ENCODE peak calls at places on chromosomes 2 and 18, in seven cellular contexts. One of them, this sample, is unnamed. For H3K9me2, the result is how much of the 10 kb centered on the place peaks cover.

GRCh38 chr18:8706981-8707940 is 1.9 kb downstream of the MTCL1 start:
- DNase-seq in OCI-LY7: peak
- DNase-seq in GM23338: peak
- DNase-seq in PC-3: peak
- DNase-seq in HCT116: no peak
- DNase-seq in GM23248: peak
- DNase-seq in SK-N-SH: peak
- DNase-seq in this sample: peak

GRCh38 chr2:8132371-8132831 is 549.5 kb upstream of the ID2 start:
- DNase-seq in OCI-LY7: no peak
- DNase-seq in GM23338: no peak
- DNase-seq in PC-3: no peak
- DNase-seq in HCT116: no peak
- DNase-seq in GM23248: peak
- DNase-seq in SK-N-SH: no peak
- DNase-seq in this sample: no peak

GRCh38 chr2:236824836-236825235 is 255.2 kb downstream of the ACKR3 start:
- DNase-seq in OCI-LY7: no peak
- DNase-seq in GM23338: no peak
- DNase-seq in PC-3: peak
- DNase-seq in HCT116: no peak
- DNase-seq in GM23248: no peak
- DNase-seq in SK-N-SH: no peak
- DNase-seq in this sample: peak

GRCh38 chr2:227608469-227609338 is 5.9 kb downstream of the SCYGR3 start:
- DNase-seq in OCI-LY7: no peak
- DNase-seq in GM23338: no peak
- DNase-seq in PC-3: no peak
- DNase-seq in HCT116: no peak
- DNase-seq in GM23248: no peak
- DNase-seq in SK-N-SH: no peak
- DNase-seq in this sample: no peak

GRCh38 chr2:237591021-237591370 is 462 bp upstream of the RAB17 start:
- DNase-seq in OCI-LY7: no peak
- DNase-seq in GM23338: peak
- DNase-seq in PC-3: peak
- DNase-seq in HCT116: peak
- DNase-seq in GM23248: no peak
- DNase-seq in SK-N-SH: no peak
- DNase-seq in this sample: peak

GRCh38 chr2:7692657-7693161 is 775.5 kb downstream of the RNF144A start:
- DNase-seq in OCI-LY7: no peak
- DNase-seq in GM23338: no peak
- DNase-seq in PC-3: peak
- DNase-seq in HCT116: no peak
- DNase-seq in GM23248: peak
- DNase-seq in SK-N-SH: no peak
- DNase-seq in this sample: no peak

GRCh38 chr2:44940612-44941464 is 664 bp upstream of the SIX3 start:
- DNase-seq in OCI-LY7: no peak
- DNase-seq in GM23338: no peak
- DNase-seq in PC-3: no peak
- DNase-seq in HCT116: no peak
- DNase-seq in GM23248: no peak
- DNase-seq in SK-N-SH: peak
- DNase-seq in this sample: no peak

GRCh38 chr2:63424329-63425078 is 163.8 kb downstream of the WDPCP start:
- DNase-seq in OCI-LY7: peak
- DNase-seq in GM23338: peak
- DNase-seq in PC-3: peak
- DNase-seq in HCT116: peak
- DNase-seq in GM23248: peak
- DNase-seq in SK-N-SH: peak
- DNase-seq in this sample: peak

GRCh38 chr18:58908006-58908405 is 43.3 kb downstream of the ZNF532 start:
- DNase-seq in OCI-LY7: no peak
- DNase-seq in GM23338: no peak
- DNase-seq in PC-3: no peak
- DNase-seq in HCT116: no peak
- DNase-seq in GM23248: no peak
- DNase-seq in SK-N-SH: no peak
- DNase-seq in this sample: no peak

GRCh38 chr2:197309369-197310231 is 980 bp downstream of the ANKRD44 start:
- DNase-seq in OCI-LY7: peak
- DNase-seq in GM23338: peak
- DNase-seq in PC-3: no peak
- DNase-seq in HCT116: no peak
- DNase-seq in GM23248: peak
- DNase-seq in SK-N-SH: peak
- DNase-seq in this sample: peak

GRCh38 chr18:24368749-24369148 is 28.9 kb downstream of the OSBPL1A start:
- DNase-seq in OCI-LY7: no peak
- DNase-seq in GM23338: no peak
- DNase-seq in PC-3: peak
- DNase-seq in HCT116: no peak
- DNase-seq in GM23248: peak
- DNase-seq in SK-N-SH: no peak
- DNase-seq in this sample: no peak

GRCh38 chr2:38076250-38076709 is 329 bp upstream of the CYP1B1 start:
- DNase-seq in OCI-LY7: no peak
- DNase-seq in GM23338: peak
- DNase-seq in PC-3: peak
- DNase-seq in HCT116: peak
- DNase-seq in GM23248: peak
- DNase-seq in SK-N-SH: peak
- DNase-seq in this sample: peak

GRCh38 chr2:48347712-48348111 is 182.2 kb upstream of the STON1 start:
- DNase-seq in OCI-LY7: peak
- DNase-seq in GM23338: no peak
- DNase-seq in PC-3: no peak
- DNase-seq in HCT116: no peak
- DNase-seq in GM23248: peak
- DNase-seq in SK-N-SH: peak
- DNase-seq in this sample: no peak

GRCh38 chr2:241574911-241575623 is 16.5 kb downstream of the BOK start:
- DNase-seq in OCI-LY7: no peak
- DNase-seq in GM23338: no peak
- DNase-seq in PC-3: no peak
- DNase-seq in HCT116: no peak
- DNase-seq in GM23248: no peak
- DNase-seq in SK-N-SH: no peak
- DNase-seq in this sample: no peak

GRCh38 chr2:42928692-42929576 is 136.6 kb upstream of the HAAO start:
- DNase-seq in OCI-LY7: peak
- DNase-seq in GM23338: peak
- DNase-seq in PC-3: peak
- DNase-seq in HCT116: no peak
- DNase-seq in GM23248: peak
- DNase-seq in SK-N-SH: peak
- DNase-seq in this sample: peak

GRCh38 chr2:38441346-38441745 is 64.3 kb upstream of the ATL2 start:
- DNase-seq in OCI-LY7: no peak
- DNase-seq in GM23338: no peak
- DNase-seq in PC-3: no peak
- DNase-seq in HCT116: no peak
- DNase-seq in GM23248: no peak
- DNase-seq in SK-N-SH: no peak
- DNase-seq in this sample: no peak

GRCh38 chr2:9552491-9553178 is 3.0 kb downstream of the ADAM17 start:
- DNase-seq in OCI-LY7: no peak
- DNase-seq in GM23338: no peak
- DNase-seq in PC-3: peak
- DNase-seq in HCT116: no peak
- DNase-seq in GM23248: peak
- DNase-seq in SK-N-SH: no peak
- DNase-seq in this sample: no peak

GRCh38 chr2:70675862-70676261 is 92.1 kb downstream of the ADD2 start:
- DNase-seq in OCI-LY7: no peak
- DNase-seq in GM23338: no peak
- DNase-seq in PC-3: no peak
- DNase-seq in HCT116: no peak
- DNase-seq in GM23248: no peak
- DNase-seq in SK-N-SH: no peak
- DNase-seq in this sample: no peak

GRCh38 chr2:56184500-56184996 is 758 bp downstream of the CCDC85A start:
- DNase-seq in OCI-LY7: no peak
- DNase-seq in GM23338: peak
- DNase-seq in PC-3: peak
- DNase-seq in HCT116: no peak
- DNase-seq in GM23248: peak
- DNase-seq in SK-N-SH: no peak
- DNase-seq in this sample: peak

GRCh38 chr2:118667366-118667765 is 180.1 kb downstream of the EN1 start:
- DNase-seq in OCI-LY7: no peak
- DNase-seq in GM23338: no peak
- DNase-seq in PC-3: no peak
- DNase-seq in HCT116: no peak
- DNase-seq in GM23248: peak
- DNase-seq in SK-N-SH: no peak
- DNase-seq in this sample: no peak

GRCh38 chr2:174383796-174384195 is 11.7 kb upstream of the SCRN3 start:
- DNase-seq in OCI-LY7: no peak
- DNase-seq in GM23338: no peak
- DNase-seq in PC-3: no peak
- DNase-seq in HCT116: no peak
- DNase-seq in GM23248: no peak
- DNase-seq in SK-N-SH: no peak
- DNase-seq in this sample: no peak

DNA sequence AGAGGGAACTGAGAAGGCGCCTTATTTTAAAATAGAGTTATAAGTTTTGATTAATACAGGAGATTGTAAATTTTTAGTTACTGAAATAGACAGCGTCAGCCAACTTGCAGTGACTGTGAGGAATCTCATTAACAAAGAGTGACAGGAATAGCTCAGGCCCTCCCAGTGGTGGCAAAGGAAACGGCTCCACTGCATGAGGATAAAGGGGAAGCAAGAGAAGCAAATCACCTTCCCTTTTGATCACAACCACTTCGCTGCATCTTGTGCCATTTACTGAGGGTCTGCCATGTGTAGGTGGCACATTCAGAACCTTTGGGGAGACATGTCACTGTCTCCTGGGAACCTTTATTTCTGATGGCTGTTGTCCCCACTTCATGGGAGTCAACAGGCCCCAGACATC is 612.3 kb upstream of the RAB6C start:
- DNase-seq in OCI-LY7: no peak
- DNase-seq in GM23338: no peak
- DNase-seq in PC-3: no peak
- DNase-seq in HCT116: no peak
- DNase-seq in GM23248: no peak
- DNase-seq in SK-N-SH: no peak
- DNase-seq in this sample: no peak
- H3K9me2 ChIP-seq in OCI-LY7: under half
- H3K9me2 ChIP-seq in GM23338: under half
- H3K9me2 ChIP-seq in PC-3: under half
- H3K9me2 ChIP-seq in HCT116: under half
- H3K9me2 ChIP-seq in GM23248: under half
- H3K9me2 ChIP-seq in SK-N-SH: under half
- H3K9me2 ChIP-seq in this sample: under half

DNA sequence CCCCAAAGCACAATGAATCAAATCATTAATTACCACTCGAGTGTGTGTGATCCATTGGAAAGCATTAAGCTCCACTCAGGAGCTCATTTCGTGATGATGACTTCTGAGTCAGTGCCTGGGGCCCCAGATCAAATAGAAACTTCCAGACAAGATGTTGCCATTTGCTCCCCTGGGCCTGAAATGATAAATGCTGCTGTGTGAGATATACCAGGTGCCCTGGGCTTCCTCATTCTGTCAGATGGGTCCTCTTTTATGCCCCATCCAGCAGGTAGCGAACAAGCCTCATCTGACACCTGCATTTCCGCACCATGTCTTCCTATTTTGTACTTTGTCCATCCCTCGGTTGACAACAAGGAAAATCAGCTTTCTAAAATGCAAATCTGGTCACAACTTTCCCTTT is 697.2 kb upstream of the HS6ST1 start:
- DNase-seq in OCI-LY7: no peak
- DNase-seq in GM23338: no peak
- DNase-seq in PC-3: no peak
- DNase-seq in HCT116: no peak
- DNase-seq in GM23248: no peak
- DNase-seq in SK-N-SH: no peak
- DNase-seq in this sample: no peak
- TF ChIP-seq EZH2phosphoT487 in OCI-LY7: no peak
- TF ChIP-seq EZH2phosphoT487 in GM23338: no peak
- TF ChIP-seq EZH2phosphoT487 in PC-3: no peak
- TF ChIP-seq EZH2phosphoT487 in HCT116: no peak
- TF ChIP-seq EZH2phosphoT487 in GM23248: no peak
- TF ChIP-seq EZH2phosphoT487 in SK-N-SH: no peak
- TF ChIP-seq EZH2phosphoT487 in this sample: no peak

DNA sequence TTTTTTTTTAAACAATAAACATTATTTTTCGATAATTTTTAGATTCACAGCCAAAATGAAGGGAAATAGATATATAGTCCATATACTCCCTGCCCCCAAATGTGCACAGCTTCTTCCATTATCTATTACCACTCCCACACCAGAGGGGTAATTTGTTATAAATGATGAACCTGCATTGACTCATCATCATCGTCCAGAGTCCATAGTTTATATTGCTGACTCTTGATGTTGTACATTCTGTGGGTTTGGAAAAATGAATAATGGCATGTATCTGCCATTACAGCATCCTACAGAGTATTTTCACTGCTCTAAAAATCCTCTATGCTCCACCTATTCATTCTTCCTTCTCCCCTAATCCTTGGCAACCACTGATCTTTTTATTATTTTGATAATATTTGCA is 121.5 kb downstream of the LTBP1 start:
- DNase-seq in OCI-LY7: no peak
- DNase-seq in GM23338: no peak
- DNase-seq in PC-3: peak
- DNase-seq in HCT116: no peak
- DNase-seq in GM23248: peak
- DNase-seq in SK-N-SH: no peak
- DNase-seq in this sample: no peak
- H3K9me2 ChIP-seq in OCI-LY7: under half
- H3K9me2 ChIP-seq in GM23338: under half
- H3K9me2 ChIP-seq in PC-3: under half
- H3K9me2 ChIP-seq in HCT116: under half
- H3K9me2 ChIP-seq in GM23248: under half
- H3K9me2 ChIP-seq in SK-N-SH: under half
- H3K9me2 ChIP-seq in this sample: under half

DNA sequence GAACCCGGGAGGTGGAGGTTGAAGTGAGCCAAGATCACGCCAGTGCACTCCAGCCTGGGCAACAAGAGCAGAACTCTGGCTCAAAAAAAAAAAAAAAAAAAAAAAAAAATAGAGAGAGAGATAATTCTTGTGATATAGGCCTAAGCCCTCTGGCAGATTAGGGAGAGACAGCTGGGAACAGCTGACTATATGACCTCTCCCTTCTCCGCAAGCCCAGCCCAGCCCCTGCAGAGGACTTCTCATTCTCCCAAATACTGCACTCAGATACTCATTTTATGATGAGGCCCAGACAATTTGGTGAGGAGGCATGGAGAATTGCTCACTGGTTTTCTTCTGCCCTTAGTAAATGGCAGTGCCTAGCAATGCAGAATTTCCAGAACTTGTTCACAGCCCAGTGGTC is 262.0 kb downstream of the HAUS1 start:
- DNase-seq in OCI-LY7: no peak
- DNase-seq in GM23338: no peak
- DNase-seq in PC-3: no peak
- DNase-seq in HCT116: no peak
- DNase-seq in GM23248: no peak
- DNase-seq in SK-N-SH: no peak
- DNase-seq in this sample: no peak
- TF ChIP-seq EZH2phosphoT487 in OCI-LY7: no peak
- TF ChIP-seq EZH2phosphoT487 in GM23338: no peak
- TF ChIP-seq EZH2phosphoT487 in PC-3: no peak
- TF ChIP-seq EZH2phosphoT487 in HCT116: no peak
- TF ChIP-seq EZH2phosphoT487 in GM23248: no peak
- TF ChIP-seq EZH2phosphoT487 in SK-N-SH: no peak
- TF ChIP-seq EZH2phosphoT487 in this sample: no peak

This sample was measured in hepatocyte.